ENCODE peak calls at places on chromosome 5, in seven cellular contexts. R is HepG2, U is K562, V is HCT116, S is SK-N-SH, N is GM12878, D is H1. K is an unnamed sample.

GRCh38 chr5:125497651-125498050 is 751.2 kb upstream of the ZNF608 start:
- DNase-seq in S (no peak), N (no peak), V (no peak), U (no peak), D (no peak), R (no peak), K (no peak)

GRCh38 chr5:25646421-25647341 is 1001.9 kb upstream of the CDH10 start:
- DNase-seq in V (no peak), R (no peak), D (no peak), U (no peak), N (no peak), S (no peak), K (no peak)

GRCh38 chr5:91848453-91848852 is 465.3 kb upstream of the ARRDC3 start:
- DNase-seq in D (no peak), S (no peak), R (peak; percentile 2), N (no peak), V (peak; percentile 81), U (no peak), K (no peak)

GRCh38 chr5:17340816-17341215 is 123.4 kb downstream of the BASP1 start:
- DNase-seq in D (no peak), U (no peak), V (no peak), N (no peak), S (no peak), R (no peak), K (no peak)

GRCh38 chr5:110900829-110901228 is 162.0 kb downstream of the SLC25A46 start:
- DNase-seq in R (no peak), V (no peak), S (no peak), N (no peak), D (no peak), U (no peak), K (no peak)

GRCh38 chr5:6596388-6596787 is 36.5 kb downstream of the NSUN2 start:
- DNase-seq in R (no peak), S (no peak), V (no peak), D (no peak), N (no peak), U (no peak), K (no peak)

GRCh38 chr5:176870110-176870591 is 29.0 kb downstream of the HK3 start:
- DNase-seq in U (peak; percentile 85), D (peak; percentile 21), V (peak; percentile 57), N (no peak), R (peak; percentile 51), S (peak; percentile 84), K (peak; percentile 54)

GRCh38 chr5:145465487-145466263 is 369.5 kb downstream of the PRELID2 start:
- DNase-seq in V (no peak), N (no peak), D (no peak), R (no peak), U (no peak), S (no peak), K (no peak)

GRCh38 chr5:53089481-53089976 is 20.0 kb downstream of the MOCS2 start:
- DNase-seq in V (no peak), D (no peak), R (no peak), S (no peak), N (peak; percentile 7), U (no peak), K (peak; percentile 25)

GRCh38 chr5:122500245-122501086 is 188.4 kb downstream of the SNCAIP start:
- DNase-seq in D (peak; percentile 31), U (peak; percentile 25), S (peak; percentile 59), R (peak; percentile 26), V (peak; percentile 38), N (no peak), K (peak; percentile 68)

GRCh38 chr5:107812570-107813141 is 141.9 kb upstream of the EFNA5 start:
- DNase-seq in N (peak; percentile 79), S (no peak), D (no peak), R (no peak), V (no peak), U (no peak), K (no peak)

GRCh38 chr5:107431998-107432397 is 238.7 kb downstream of the EFNA5 start:
- DNase-seq in U (no peak), D (no peak), N (no peak), V (no peak), R (no peak), S (no peak), K (no peak)

GRCh38 chr5:88602584-88602983 is 280.4 kb downstream of the MEF2C start:
- DNase-seq in D (peak; percentile 7), V (peak; percentile 10), U (peak; percentile 49), N (no peak), S (no peak), R (peak; percentile 8), K (no peak)

GRCh38 chr5:150645070-150645700 is 4.7 kb downstream of the SYNPO start:
- DNase-seq in U (no peak), R (no peak), S (peak; percentile 67), V (no peak), N (no peak), D (no peak), K (no peak)

GRCh38 chr5:73188764-73189521 is 15.9 kb downstream of the TMEM174 start:
- DNase-seq in R (no peak), U (no peak), V (peak; percentile 8), S (no peak), N (no peak), D (no peak), K (no peak)

GRCh38 chr5:73192375-73192774 is 19.4 kb downstream of the TMEM174 start:
- DNase-seq in S (no peak), V (no peak), R (no peak), U (no peak), D (no peak), N (no peak), K (no peak)

GRCh38 chr5:73186976-73187375 is 14.0 kb downstream of the TMEM174 start:
- DNase-seq in U (no peak), V (no peak), N (no peak), D (no peak), R (no peak), S (no peak), K (no peak)

GRCh38 chr5:73193592-73193991 is 20.6 kb downstream of the TMEM174 start:
- DNase-seq in D (no peak), U (no peak), R (no peak), N (no peak), V (no peak), S (no peak), K (no peak)

GRCh38 chr5:73189816-73190451 is 16.9 kb downstream of the TMEM174 start:
- DNase-seq in R (no peak), U (no peak), D (no peak), V (no peak), N (no peak), S (no peak), K (no peak)
- TF ChIP-seq JUND in R (no peak), U (peak; percentile 41), D (no peak), V (no peak), N (no peak), S (no peak), K (no peak)

GRCh38 chr5:180498378-180498777 is 4.2 kb downstream of the CNOT6 start:
- DNase-seq in V (no peak), R (no peak), U (no peak), S (no peak), N (no peak), D (no peak), K (no peak)

GRCh38 chr5:180495292-180495691 is 1.1 kb downstream of the CNOT6 start:
- DNase-seq in V (no peak), R (no peak), D (no peak), U (no peak), S (no peak), N (no peak), K (peak; percentile 28)

GRCh38 chr5:180494510-180495181 is 467 bp downstream of the CNOT6 start:
- DNase-seq in U (peak; percentile 81), V (no peak), D (no peak), S (peak; percentile 82), N (no peak), R (peak; percentile 12), K (peak; percentile 62)

GRCh38 chr5:180494060-180494509 is at the start of gene CNOT6:
- DNase-seq in N (peak; percentile 65), D (peak; percentile 78), V (peak; percentile 85), R (peak; percentile 80), U (peak; percentile 97), S (peak; percentile 98), K (peak; percentile 97)

DNA sequence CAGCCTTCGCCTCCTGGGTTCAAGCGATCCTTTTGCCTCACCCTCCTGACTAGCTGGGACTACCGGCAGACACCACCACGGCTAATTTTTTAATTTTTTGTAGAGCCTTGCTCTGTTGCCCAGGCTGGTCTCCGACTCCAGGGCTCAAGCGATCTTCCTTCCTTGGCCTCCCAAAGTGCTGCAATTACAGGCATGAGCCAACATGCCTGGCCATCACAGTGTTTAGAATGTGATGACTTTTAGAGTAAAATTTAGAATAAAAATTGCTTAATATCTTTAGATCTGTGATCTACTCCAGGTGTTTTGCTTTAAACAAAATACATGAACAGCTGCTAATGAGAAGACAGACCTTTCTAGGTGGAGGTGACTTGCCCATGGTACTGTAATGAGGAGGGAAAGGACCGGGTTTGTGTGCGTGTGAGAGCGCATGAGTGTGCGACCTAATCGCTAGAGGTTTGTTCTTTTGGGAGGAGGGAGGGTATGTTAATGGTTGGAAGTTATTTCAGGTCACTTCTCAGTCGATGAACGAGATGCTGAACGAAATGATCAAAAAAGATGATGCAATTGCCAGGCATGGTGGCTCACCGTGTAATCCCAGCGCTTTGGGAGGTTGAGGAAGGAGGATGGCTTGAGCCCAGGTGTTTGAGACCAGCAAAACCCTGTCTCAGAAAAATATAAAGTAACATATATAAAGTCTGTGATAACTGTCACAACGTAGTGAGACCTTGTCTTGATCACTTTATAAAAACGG is 2.0 kb downstream of the CNOT6 start:
- DNase-seq in S (no peak), U (no peak), N (no peak), V (no peak), R (no peak), D (no peak), K (no peak)
- TF ChIP-seq JUND in S (no peak), U (no peak), N (no peak), V (no peak), R (no peak), D (no peak), K (no peak)

DNA sequence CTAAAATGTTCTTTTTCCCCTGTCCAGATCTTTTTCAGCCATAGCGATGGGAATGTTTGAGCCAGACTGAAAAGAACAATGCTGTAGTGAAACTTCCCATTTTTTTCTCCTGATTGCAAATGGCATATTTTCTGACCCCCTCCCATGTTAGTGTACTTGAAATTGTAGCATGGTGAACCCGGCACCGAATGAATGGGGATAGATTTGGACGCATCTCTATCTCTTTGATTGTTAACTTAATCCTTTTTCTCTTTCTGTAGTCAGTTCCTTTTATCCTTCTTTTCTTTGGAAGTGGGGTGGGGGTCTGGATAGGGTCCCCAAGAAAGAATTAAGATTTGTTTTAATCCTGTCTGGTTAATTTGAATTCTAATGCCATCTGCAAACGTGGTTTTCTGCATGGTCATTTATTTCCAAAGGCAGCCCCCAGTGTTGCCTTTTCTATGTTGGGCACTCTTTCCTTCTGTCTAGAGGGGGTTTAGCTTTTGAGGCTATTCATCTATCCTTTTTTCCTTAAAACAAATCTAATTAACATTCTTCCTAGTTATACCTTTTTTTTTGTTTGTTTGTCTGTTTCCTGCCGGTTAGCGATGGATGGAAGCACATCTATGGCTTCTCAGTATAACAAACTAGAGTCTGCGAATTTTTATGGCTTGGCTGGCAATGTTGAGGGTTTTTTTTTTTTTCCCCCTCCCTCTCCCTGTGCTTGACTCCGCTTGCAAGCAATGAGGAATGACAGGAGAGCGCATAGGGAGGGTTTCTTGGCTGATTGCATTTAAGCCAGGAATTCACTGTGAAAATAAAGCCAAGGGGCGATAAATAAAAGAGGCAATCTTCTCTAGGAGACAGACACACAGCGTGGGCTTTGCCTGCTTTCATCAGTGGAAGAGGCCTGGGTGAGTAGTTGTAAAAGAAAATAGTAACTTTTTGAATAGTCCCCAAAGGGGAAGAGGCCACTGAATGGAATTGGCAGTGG is 2.5 kb downstream of the ZSWIM6 start:
- DNase-seq in U (no peak), N (no peak), D (no peak), R (no peak), V (no peak), S (peak; percentile 27), K (no peak)
- TF ChIP-seq JUND in U (no peak), N (no peak), D (no peak), R (no peak), V (no peak), S (no peak), K (no peak)

GRCh38 chr5:80141147-80141671 is 106.1 kb downstream of the THBS4 start:
- DNase-seq in D (peak; percentile 61), R (no peak), S (peak; percentile 24), V (no peak), N (no peak), U (no peak), K (no peak)
- TF ChIP-seq JUND in D (no peak), R (no peak), S (no peak), V (no peak), N (no peak), U (no peak), K (no peak)

K was measured in T47D.